ENCODE peak calls at places on chromosomes 7 and 10, in ten cellular contexts. One of them, this sample, is unnamed.

GRCh38 chr7:1011297-1012003 is 28.5 kb downstream of the CYP2W1 start:
- DNase-seq in SHP77: no peak
- DNase-seq in amniotic stem cell: no peak
- DNase-seq in Daoy: no peak
- DNase-seq in astrocyte of the spinal cord: no peak
- DNase-seq in A172: no peak
- DNase-seq in left lobe of liver: no peak
- DNase-seq in activated CD8-positive, alpha-beta memory T cell treated with anti-CD3 and anti-CD28 coated beads, Interleukin-2, amount 50 U/mL, for 48 hours: no peak
- DNase-seq in NCI-H146: no peak
- DNase-seq in caudate nucleus: peak
- DNase-seq in this sample: no peak

GRCh38 chr7:1557006-1557405 is 1.0 kb upstream of the TMEM184A start:
- DNase-seq in A172: no peak
- DNase-seq in Daoy: no peak
- DNase-seq in caudate nucleus: no peak
- DNase-seq in left lobe of liver: no peak
- DNase-seq in amniotic stem cell: no peak
- DNase-seq in SHP77: no peak
- DNase-seq in NCI-H146: no peak
- DNase-seq in astrocyte of the spinal cord: no peak
- DNase-seq in activated CD8-positive, alpha-beta memory T cell treated with anti-CD3 and anti-CD28 coated beads, Interleukin-2, amount 50 U/mL, for 48 hours: no peak
- DNase-seq in this sample: no peak

GRCh38 chr7:125663961-125664360 is 734.3 kb upstream of the POT1 start:
- DNase-seq in left lobe of liver: no peak
- DNase-seq in Daoy: no peak
- DNase-seq in SHP77: no peak
- DNase-seq in activated CD8-positive, alpha-beta memory T cell treated with anti-CD3 and anti-CD28 coated beads, Interleukin-2, amount 50 U/mL, for 48 hours: no peak
- DNase-seq in A172: no peak
- DNase-seq in NCI-H146: no peak
- DNase-seq in amniotic stem cell: no peak
- DNase-seq in astrocyte of the spinal cord: no peak
- DNase-seq in caudate nucleus: no peak
- DNase-seq in this sample: no peak

GRCh38 chr10:49569031-49569765 is 30.3 kb upstream of the ERCC6 start:
- DNase-seq in left lobe of liver: no peak
- DNase-seq in astrocyte of the spinal cord: peak
- DNase-seq in SHP77: no peak
- DNase-seq in caudate nucleus: no peak
- DNase-seq in A172: no peak
- DNase-seq in NCI-H146: no peak
- DNase-seq in Daoy: peak
- DNase-seq in activated CD8-positive, alpha-beta memory T cell treated with anti-CD3 and anti-CD28 coated beads, Interleukin-2, amount 50 U/mL, for 48 hours: no peak
- DNase-seq in amniotic stem cell: no peak
- DNase-seq in this sample: no peak

GRCh38 chr10:69574571-69574978 is 1.4 kb upstream of the NEUROG3 start:
- DNase-seq in amniotic stem cell: no peak
- DNase-seq in NCI-H146: no peak
- DNase-seq in SHP77: no peak
- DNase-seq in astrocyte of the spinal cord: no peak
- DNase-seq in Daoy: no peak
- DNase-seq in left lobe of liver: no peak
- DNase-seq in activated CD8-positive, alpha-beta memory T cell treated with anti-CD3 and anti-CD28 coated beads, Interleukin-2, amount 50 U/mL, for 48 hours: no peak
- DNase-seq in A172: no peak
- DNase-seq in caudate nucleus: no peak
- DNase-seq in this sample: no peak

GRCh38 chr10:13382759-13383753 is 35.0 kb upstream of the SEPHS1 start:
- DNase-seq in activated CD8-positive, alpha-beta memory T cell treated with anti-CD3 and anti-CD28 coated beads, Interleukin-2, amount 50 U/mL, for 48 hours: no peak
- DNase-seq in left lobe of liver: peak
- DNase-seq in A172: peak
- DNase-seq in astrocyte of the spinal cord: no peak
- DNase-seq in NCI-H146: peak
- DNase-seq in amniotic stem cell: no peak
- DNase-seq in SHP77: no peak
- DNase-seq in caudate nucleus: no peak
- DNase-seq in Daoy: no peak
- DNase-seq in this sample: no peak

GRCh38 chr7:72538147-72538546 is 126.0 kb upstream of the CALN1 start:
- DNase-seq in Daoy: peak
- DNase-seq in NCI-H146: no peak
- DNase-seq in amniotic stem cell: no peak
- DNase-seq in SHP77: peak
- DNase-seq in left lobe of liver: no peak
- DNase-seq in activated CD8-positive, alpha-beta memory T cell treated with anti-CD3 and anti-CD28 coated beads, Interleukin-2, amount 50 U/mL, for 48 hours: no peak
- DNase-seq in A172: no peak
- DNase-seq in astrocyte of the spinal cord: no peak
- DNase-seq in caudate nucleus: no peak
- DNase-seq in this sample: no peak

GRCh38 chr10:94314913-94315545 is 47.7 kb downstream of the NOC3L start:
- DNase-seq in Daoy: no peak
- DNase-seq in caudate nucleus: no peak
- DNase-seq in NCI-H146: peak
- DNase-seq in astrocyte of the spinal cord: peak
- DNase-seq in left lobe of liver: no peak
- DNase-seq in SHP77: no peak
- DNase-seq in activated CD8-positive, alpha-beta memory T cell treated with anti-CD3 and anti-CD28 coated beads, Interleukin-2, amount 50 U/mL, for 48 hours: no peak
- DNase-seq in amniotic stem cell: no peak
- DNase-seq in A172: no peak
- DNase-seq in this sample: no peak

GRCh38 chr10:103881420-103882284 is 26.3 kb upstream of the SH3PXD2A start:
- DNase-seq in Daoy: no peak
- DNase-seq in NCI-H146: peak
- DNase-seq in A172: no peak
- DNase-seq in amniotic stem cell: no peak
- DNase-seq in astrocyte of the spinal cord: no peak
- DNase-seq in caudate nucleus: peak
- DNase-seq in SHP77: peak
- DNase-seq in left lobe of liver: no peak
- DNase-seq in activated CD8-positive, alpha-beta memory T cell treated with anti-CD3 and anti-CD28 coated beads, Interleukin-2, amount 50 U/mL, for 48 hours: no peak
- DNase-seq in this sample: no peak

GRCh38 chr10:79239930-79240713 is 107.1 kb upstream of the PPIF start:
- DNase-seq in amniotic stem cell: no peak
- DNase-seq in NCI-H146: no peak
- DNase-seq in A172: no peak
- DNase-seq in activated CD8-positive, alpha-beta memory T cell treated with anti-CD3 and anti-CD28 coated beads, Interleukin-2, amount 50 U/mL, for 48 hours: no peak
- DNase-seq in left lobe of liver: no peak
- DNase-seq in caudate nucleus: no peak
- DNase-seq in Daoy: no peak
- DNase-seq in SHP77: no peak
- DNase-seq in astrocyte of the spinal cord: peak
- DNase-seq in this sample: no peak

GRCh38 chr7:41164440-41164839 is 538.5 kb downstream of the INHBA start:
- DNase-seq in caudate nucleus: no peak
- DNase-seq in left lobe of liver: no peak
- DNase-seq in activated CD8-positive, alpha-beta memory T cell treated with anti-CD3 and anti-CD28 coated beads, Interleukin-2, amount 50 U/mL, for 48 hours: no peak
- DNase-seq in NCI-H146: no peak
- DNase-seq in astrocyte of the spinal cord: peak
- DNase-seq in Daoy: no peak
- DNase-seq in A172: no peak
- DNase-seq in amniotic stem cell: no peak
- DNase-seq in SHP77: no peak
- DNase-seq in this sample: no peak

GRCh38 chr7:148408307-148408706 is 182.3 kb upstream of the C7orf33 start:
- DNase-seq in caudate nucleus: no peak
- DNase-seq in SHP77: no peak
- DNase-seq in astrocyte of the spinal cord: no peak
- DNase-seq in activated CD8-positive, alpha-beta memory T cell treated with anti-CD3 and anti-CD28 coated beads, Interleukin-2, amount 50 U/mL, for 48 hours: no peak
- DNase-seq in amniotic stem cell: no peak
- DNase-seq in A172: no peak
- DNase-seq in NCI-H146: no peak
- DNase-seq in left lobe of liver: no peak
- DNase-seq in Daoy: no peak
- DNase-seq in this sample: no peak

GRCh38 chr7:149715476-149715875 is 57.9 kb downstream of the ZNF467 start:
- DNase-seq in SHP77: no peak
- DNase-seq in astrocyte of the spinal cord: no peak
- DNase-seq in NCI-H146: no peak
- DNase-seq in A172: no peak
- DNase-seq in caudate nucleus: no peak
- DNase-seq in left lobe of liver: no peak
- DNase-seq in Daoy: no peak
- DNase-seq in amniotic stem cell: no peak
- DNase-seq in activated CD8-positive, alpha-beta memory T cell treated with anti-CD3 and anti-CD28 coated beads, Interleukin-2, amount 50 U/mL, for 48 hours: peak
- DNase-seq in this sample: no peak

GRCh38 chr7:124856299-124856888 is 73.2 kb downstream of the POT1 start:
- DNase-seq in caudate nucleus: no peak
- DNase-seq in Daoy: peak
- DNase-seq in SHP77: peak
- DNase-seq in left lobe of liver: no peak
- DNase-seq in NCI-H146: peak
- DNase-seq in astrocyte of the spinal cord: peak
- DNase-seq in A172: peak
- DNase-seq in activated CD8-positive, alpha-beta memory T cell treated with anti-CD3 and anti-CD28 coated beads, Interleukin-2, amount 50 U/mL, for 48 hours: no peak
- DNase-seq in amniotic stem cell: peak
- DNase-seq in this sample: no peak